ENCODE peak calls at places on chromosome 11, in four cellular contexts. H, D, C and F are unnamed samples.

GRCh38 chr11:61956191-61957027 is 6.3 kb downstream of the BEST1 start:
- DNase-seq in H (no peak), D (no peak), C (no peak), F (no peak)

GRCh38 chr11:76823481-76824028 is 37.2 kb upstream of the ACER3 start:
- DNase-seq in H (peak), D (no peak), C (peak), F (peak)

GRCh38 chr11:19769820-19770219 is 57.2 kb downstream of the NAV2 start:
- DNase-seq in H (peak), D (peak), C (peak), F (peak)

GRCh38 chr11:69637956-69638871 is 2.7 kb upstream of the CCND1 start:
- DNase-seq in H (peak), D (no peak), C (peak), F (peak)

GRCh38 chr11:92881940-92882339 is 87.5 kb upstream of the MTNR1B start:
- DNase-seq in H (no peak), D (no peak), C (no peak), F (no peak)

GRCh38 chr11:35099278-35100018 is 39.5 kb upstream of the CD44 start:
- DNase-seq in H (peak), D (no peak), C (peak), F (peak)

GRCh38 chr11:78664606-78665005 is 89.9 kb upstream of the NARS2 start:
- DNase-seq in H (no peak), D (peak), C (no peak), F (no peak)

GRCh38 chr11:117528061-117528780 is 200.6 kb downstream of the CEP164 start:
- DNase-seq in H (no peak), D (no peak), C (no peak), F (no peak)

GRCh38 chr11:8671242-8671641 is 11.2 kb downstream of the TRIM66 start:
- DNase-seq in H (peak), D (peak), C (peak), F (peak)

GRCh38 chr11:36157151-36157519 is 132.1 kb downstream of the COMMD9 start:
- DNase-seq in H (peak), D (no peak), C (no peak), F (peak)

GRCh38 chr11:134244593-134244992 is 8.6 kb downstream of the THYN1 start:
- DNase-seq in H (peak), D (no peak), C (no peak), F (peak)

GRCh38 chr11:59185412-59185811 is 13.5 kb downstream of the DTX4 start:
- DNase-seq in H (no peak), D (no peak), C (no peak), F (peak)

GRCh38 chr11:3109921-3110706 is 52.9 kb upstream of the CARS1 start:
- DNase-seq in H (peak), D (no peak), C (peak), F (peak)

GRCh38 chr11:118448294-118448693 is 12.0 kb downstream of the KMT2A start:
- DNase-seq in H (peak), D (no peak), C (peak), F (peak)

GRCh38 chr11:111047376-111047775 is 198.1 kb upstream of the POU2AF2 start:
- DNase-seq in H (peak), D (no peak), C (no peak), F (no peak)

GRCh38 chr11:93396356-93396755 is 65.8 kb downstream of the DEUP1 start:
- DNase-seq in H (no peak), D (peak), C (peak), F (no peak)

GRCh38 chr11:61509058-61510029 is 795 bp downstream of the LRRC10B start:
- DNase-seq in H (peak), D (peak), C (peak), F (peak)

GRCh38 chr11:73661035-73661628 is 14.8 kb downstream of the PLEKHB1 start:
- DNase-seq in H (peak), D (peak), C (peak), F (peak)

GRCh38 chr11:19102521-19102900 is 14.5 kb upstream of the ZDHHC13 start:
- DNase-seq in H (no peak), D (no peak), C (no peak), F (no peak)

GRCh38 chr11:47354913-47355282 is 2.4 kb upstream of the MYBPC3 start:
- DNase-seq in H (no peak), D (no peak), C (no peak), F (no peak)

GRCh38 chr11:16160146-16160545 is 196.2 kb downstream of the SOX6 start:
- DNase-seq in H (no peak), D (no peak), C (no peak), F (no peak)

GRCh38 chr11:48043111-48043997 is 63.0 kb downstream of the PTPRJ start:
- DNase-seq in H (no peak), D (no peak), C (no peak), F (no peak)

GRCh38 chr11:45648931-45649330 is 16.5 kb downstream of the CHST1 start:
- DNase-seq in H (no peak), D (no peak), C (no peak), F (no peak)

GRCh38 chr11:12235945-12236743 is 125.8 kb downstream of the MICAL2 start:
- DNase-seq in H (peak), D (peak), C (peak), F (peak)

GRCh38 chr11:77503006-77503405 is 29.1 kb upstream of the PAK1 start:
- DNase-seq in H (peak), D (no peak), C (no peak), F (peak)

GRCh38 chr11:58893899-58894298 is 45.4 kb upstream of the GLYATL1 start:
- DNase-seq in H (no peak), D (no peak), C (no peak), F (no peak)

GRCh38 chr11:63623513-63624140 is 9.4 kb upstream of the PLAAT3 start:
- DNase-seq in H (no peak), D (no peak), C (no peak), F (peak)

GRCh38 chr11:72721689-72722049 is 30.5 kb downstream of the ARAP1 start:
- DNase-seq in H (peak), D (no peak), C (no peak), F (peak)

GRCh38 chr11:12106501-12106900 is 3.9 kb upstream of the MICAL2 start:
- DNase-seq in H (no peak), D (no peak), C (no peak), F (no peak)

GRCh38 chr11:71120346-71120963 is 131.9 kb downstream of the SHANK2 start:
- DNase-seq in H (peak), D (no peak), C (peak), F (peak)

GRCh38 chr11:112345708-112346107 is 85.0 kb upstream of the PLET1 start:
- DNase-seq in H (no peak), D (no peak), C (no peak), F (no peak)

GRCh38 chr11:119823077-119823476 is 94.1 kb upstream of the NECTIN1 start:
- DNase-seq in H (no peak), D (no peak), C (no peak), F (no peak)
- H3K4me3 ChIP-seq in H (no peak), D (no peak), C (no peak), F (no peak)

DNA sequence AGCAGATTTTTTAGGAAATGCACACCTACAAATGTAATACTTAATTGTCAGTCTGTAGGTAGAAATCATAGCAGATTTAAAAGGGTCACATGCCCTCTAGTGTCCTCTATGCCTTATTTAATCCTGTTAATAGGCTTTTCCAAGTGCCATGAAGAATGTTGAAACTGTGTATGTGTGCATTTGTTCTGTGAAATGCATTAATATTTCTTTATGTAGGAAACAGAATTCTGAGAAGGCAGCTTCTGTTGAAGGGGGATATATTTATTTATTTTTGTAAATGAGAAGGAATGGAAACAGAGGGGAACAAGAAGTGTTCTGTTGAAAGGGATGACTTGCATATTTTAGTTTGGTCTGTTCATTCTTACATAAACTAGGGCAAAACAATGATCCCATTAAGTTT is 51.0 kb downstream of the SVIP start:
- DNase-seq in H (no peak), D (no peak), C (no peak), F (no peak)
- TF ChIP-seq CTCF in H (no peak), D (no peak), C (peak), F (no peak)

GRCh38 chr11:68257477-68258362 is 14.1 kb downstream of the C11orf24 start:
- DNase-seq in H (peak), D (peak), C (peak), F (peak)
- H3K4me3 ChIP-seq in H (no peak), D (no peak), C (no peak), F (no peak)

DNA sequence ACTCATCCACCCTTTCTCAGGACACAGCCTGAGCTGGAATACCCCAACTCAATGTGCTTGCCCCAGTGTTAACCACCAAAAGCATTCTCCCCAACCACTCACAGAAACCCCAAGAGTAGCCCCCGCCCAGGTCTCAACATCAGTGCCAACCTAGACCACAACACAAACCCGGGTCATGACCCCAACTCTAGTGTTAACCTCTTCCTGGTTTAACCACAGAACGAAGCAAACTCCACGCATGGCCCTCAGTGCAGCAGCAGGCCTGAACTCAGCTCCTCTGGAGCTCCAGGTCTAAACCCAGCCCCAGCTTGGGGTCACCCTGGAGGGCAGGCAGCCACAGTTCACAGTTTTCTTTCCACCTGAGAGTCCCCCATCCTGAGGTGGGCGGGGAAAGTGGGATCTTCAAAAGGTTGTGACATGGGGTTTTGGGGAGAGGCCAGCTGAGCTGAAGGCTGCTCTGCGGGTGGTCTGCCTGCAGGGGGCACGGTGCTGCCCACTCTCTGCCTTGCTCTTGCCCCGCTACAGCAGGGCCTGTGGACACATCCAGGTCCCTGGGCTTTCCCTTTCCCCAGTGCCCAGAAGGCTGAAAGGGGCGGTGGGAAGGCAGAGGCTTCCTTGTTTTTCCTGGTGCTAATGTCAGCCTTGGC is 37.9 kb downstream of the NECTIN1 start:
- DNase-seq in H (no peak), D (no peak), C (peak), F (no peak)
- TF ChIP-seq CTCF in H (no peak), D (no peak), C (peak), F (no peak)

DNA sequence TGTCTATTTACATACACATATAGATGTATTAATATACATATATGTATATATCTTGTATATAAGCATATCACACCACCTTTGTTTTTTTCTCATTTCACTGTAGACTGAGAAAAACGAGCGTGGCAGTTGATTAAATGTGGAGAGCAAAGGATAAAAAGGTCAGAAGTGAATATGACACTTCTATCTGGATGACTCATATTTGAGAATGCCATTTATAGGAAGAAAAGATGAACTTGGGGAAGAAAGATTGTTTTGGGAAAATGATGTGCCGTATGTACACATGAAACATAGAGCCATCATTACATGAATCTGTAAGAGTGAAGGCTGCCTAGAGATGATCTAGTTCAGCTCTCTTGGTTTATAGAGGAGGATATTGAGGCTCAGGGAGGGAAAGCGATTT is 28.7 kb downstream of the AMOTL1 start:
- DNase-seq in H (no peak), D (no peak), C (no peak), F (no peak)
- H3K4me3 ChIP-seq in H (no peak), D (no peak), C (no peak), F (no peak)

DNA sequence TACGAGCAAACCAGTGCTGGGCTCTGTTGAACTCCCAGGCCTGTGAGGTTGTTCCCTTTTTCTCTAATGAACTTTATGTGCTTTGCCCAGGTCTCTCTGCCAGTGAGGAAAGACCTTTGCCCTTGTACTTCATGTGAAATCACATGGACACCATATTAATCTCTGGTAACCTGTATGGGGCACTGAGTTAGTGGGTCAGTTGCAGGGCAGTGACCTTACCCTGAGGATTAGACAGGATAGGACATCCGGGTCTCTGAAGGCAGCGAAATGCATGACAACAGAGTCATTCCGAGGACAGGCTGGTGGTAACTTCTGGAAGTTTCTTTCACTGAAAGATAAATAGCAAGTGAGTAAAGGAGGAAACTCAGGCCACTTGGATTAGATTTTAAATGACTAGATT is 93.7 kb downstream of the ZBTB16 start:
- DNase-seq in H (no peak), D (no peak), C (no peak), F (no peak)
- TF ChIP-seq CTCF in H (no peak), D (no peak), C (no peak), F (no peak)

GRCh38 chr11:85685131-85685819 is 720 bp downstream of the CCDC89 start:
- DNase-seq in H (peak), D (no peak), C (no peak), F (peak)
- H3K4me3 ChIP-seq in H (peak), D (peak), C (no peak), F (peak)

DNA sequence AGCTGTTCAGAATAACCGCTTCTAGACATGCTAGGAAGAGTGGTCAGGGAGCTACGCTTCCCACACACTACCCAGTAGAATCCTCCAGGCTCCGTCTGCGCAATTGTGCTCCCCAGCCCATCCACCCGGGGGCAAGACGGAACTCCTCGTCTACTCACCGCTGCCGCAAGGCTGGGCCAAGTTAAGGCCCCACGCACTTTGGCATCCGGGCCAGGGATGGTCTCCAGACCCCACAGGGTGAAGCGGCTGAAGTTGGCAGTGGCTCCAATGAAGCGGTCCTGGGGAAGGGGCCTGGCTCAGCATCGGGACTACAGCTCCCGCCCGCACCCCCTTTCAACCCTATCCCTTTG is 736 bp downstream of the RNASEH2C start:
- DNase-seq in H (peak), D (no peak), C (peak), F (peak)
- TF ChIP-seq CTCF in H (no peak), D (no peak), C (peak), F (peak)